ENCODE peak calls at places on chromosomes 13 and 19, in four cellular contexts. L is HepG2, W is transverse colon, Q is A549. Z is an unnamed sample.

GRCh38 chr13:77267362-77267761 is 59.5 kb downstream of the MYCBP2 start:
- DNase-seq in W (no peak), Q (no peak), L (no peak), Z (no peak)

GRCh38 chr13:99144306-99144705 is 56.3 kb upstream of the UBAC2 start:
- DNase-seq in W (no peak), Q (no peak), L (no peak), Z (no peak)

GRCh38 chr13:99151516-99151915 is 49.1 kb upstream of the UBAC2 start:
- DNase-seq in Q (peak), W (no peak), L (no peak), Z (no peak)

GRCh38 chr19:3987619-3988371 is 2.5 kb upstream of the EEF2 start:
- DNase-seq in Q (peak), L (peak), W (peak), Z (peak)

GRCh38 chr13:19838726-19839342 is 24.6 kb downstream of the ZMYM5 start:
- DNase-seq in Q (no peak), L (no peak), W (no peak), Z (no peak)

GRCh38 chr13:32977321-32977720 is 38.9 kb upstream of the KL start:
- DNase-seq in L (no peak), Q (no peak), W (no peak), Z (no peak)

GRCh38 chr13:25117312-25117711 is 21.4 kb downstream of the PABPC3 start:
- DNase-seq in L (no peak), Q (no peak), W (no peak), Z (no peak)

GRCh38 chr19:40702337-40703012 is 12.0 kb upstream of the NUMBL start:
- DNase-seq in L (peak), Q (peak), W (no peak), Z (no peak)

GRCh38 chr13:79725841-79726240 is 244.9 kb downstream of the NDFIP2 start:
- DNase-seq in Q (no peak), W (no peak), L (no peak), Z (no peak)

GRCh38 chr19:13859361-13859880 is 17.5 kb upstream of the NANOS3 start:
- DNase-seq in W (no peak), Q (no peak), L (no peak), Z (no peak)

GRCh38 chr13:43848250-43848649 is 31.3 kb downstream of the CCDC122 start:
- DNase-seq in Q (no peak), W (no peak), L (peak), Z (no peak)

GRCh38 chr19:604355-604754 is 14.7 kb downstream of the HCN2 start:
- DNase-seq in W (no peak), Q (no peak), L (no peak), Z (no peak)

GRCh38 chr19:36009220-36009619 is 607 bp upstream of the SYNE4 start:
- DNase-seq in L (no peak), Q (peak), W (peak), Z (peak)

GRCh38 chr13:46315491-46316075 is 71.5 kb downstream of the RUBCNL start:
- DNase-seq in W (no peak), Q (no peak), L (no peak), Z (no peak)

GRCh38 chr19:14694867-14695266 is 5.0 kb downstream of the ZNF333 start:
- DNase-seq in L (no peak), Q (no peak), W (no peak), Z (no peak)

GRCh38 chr13:71799320-71799719 is 67.7 kb downstream of the DACH1 start:
- DNase-seq in L (no peak), W (no peak), Q (no peak), Z (no peak)

GRCh38 chr13:91406619-91407018 is 8.2 kb downstream of the GPC5 start:
- DNase-seq in L (peak), W (no peak), Q (peak), Z (no peak)

GRCh38 chr13:77521194-77521593 is 14.3 kb upstream of the SCEL start:
- DNase-seq in L (no peak), W (no peak), Q (peak), Z (no peak)

GRCh38 chr19:51468545-51468920 is 9.8 kb upstream of the CEACAM18 start:
- DNase-seq in Q (no peak), L (no peak), W (no peak), Z (no peak)

GRCh38 chr13:110396913-110397379 is 89.9 kb downstream of the COL4A2 start:
- DNase-seq in Q (no peak), L (no peak), W (peak), Z (peak)

GRCh38 chr13:61873717-61874116 is 458.1 kb upstream of the PCDH20 start:
- DNase-seq in W (no peak), L (no peak), Q (no peak), Z (no peak)

GRCh38 chr19:10604460-10604980 is 17.4 kb upstream of the AP1M2 start:
- DNase-seq in W (peak), Q (no peak), L (no peak), Z (no peak)

GRCh38 chr13:65940720-65941119 is 1289.4 kb downstream of the PCDH9 start:
- DNase-seq in L (no peak), W (no peak), Q (no peak), Z (no peak)

GRCh38 chr13:93262729-93263128 is 36.1 kb downstream of the GPC6 start:
- DNase-seq in W (no peak), Q (no peak), L (no peak), Z (no peak)

GRCh38 chr13:108155185-108156106 is 59.9 kb downstream of the LIG4 start:
- DNase-seq in Q (no peak), L (peak), W (peak), Z (peak)

GRCh38 chr13:20360041-20360491 is 127.9 kb upstream of the GJB6 start:
- DNase-seq in W (no peak), L (no peak), Q (no peak), Z (no peak)

GRCh38 chr19:46861691-46862503 is 1.1 kb downstream of the ARHGAP35 start:
- DNase-seq in Q (no peak), L (no peak), W (peak), Z (no peak)

GRCh38 chr13:95204231-95204765 is 97.0 kb downstream of the ABCC4 start:
- DNase-seq in Q (no peak), W (no peak), L (no peak), Z (no peak)

GRCh38 chr13:103104340-103104739 is 38.1 kb upstream of the SLC10A2 start:
- DNase-seq in L (no peak), Q (no peak), W (no peak), Z (no peak)

GRCh38 chr13:48784906-48785555 is 131.3 kb downstream of the CYSLTR2 start:
- DNase-seq in Q (no peak), W (no peak), L (no peak), Z (no peak)

GRCh38 chr19:7506385-7507328 is 9.2 kb upstream of the ZNF358 start:
- DNase-seq in W (peak), Q (peak), L (peak), Z (peak)

GRCh38 chr19:7504684-7505083 is 11.2 kb upstream of the ZNF358 start:
- DNase-seq in W (no peak), Q (no peak), L (no peak), Z (no peak)

GRCh38 chr19:7505288-7505681 is 10.6 kb upstream of the ZNF358 start:
- DNase-seq in W (peak), Q (no peak), L (no peak), Z (no peak)

GRCh38 chr19:7507884-7508283 is 8.0 kb upstream of the ZNF358 start:
- DNase-seq in Q (peak), W (peak), L (peak), Z (peak)

DNA sequence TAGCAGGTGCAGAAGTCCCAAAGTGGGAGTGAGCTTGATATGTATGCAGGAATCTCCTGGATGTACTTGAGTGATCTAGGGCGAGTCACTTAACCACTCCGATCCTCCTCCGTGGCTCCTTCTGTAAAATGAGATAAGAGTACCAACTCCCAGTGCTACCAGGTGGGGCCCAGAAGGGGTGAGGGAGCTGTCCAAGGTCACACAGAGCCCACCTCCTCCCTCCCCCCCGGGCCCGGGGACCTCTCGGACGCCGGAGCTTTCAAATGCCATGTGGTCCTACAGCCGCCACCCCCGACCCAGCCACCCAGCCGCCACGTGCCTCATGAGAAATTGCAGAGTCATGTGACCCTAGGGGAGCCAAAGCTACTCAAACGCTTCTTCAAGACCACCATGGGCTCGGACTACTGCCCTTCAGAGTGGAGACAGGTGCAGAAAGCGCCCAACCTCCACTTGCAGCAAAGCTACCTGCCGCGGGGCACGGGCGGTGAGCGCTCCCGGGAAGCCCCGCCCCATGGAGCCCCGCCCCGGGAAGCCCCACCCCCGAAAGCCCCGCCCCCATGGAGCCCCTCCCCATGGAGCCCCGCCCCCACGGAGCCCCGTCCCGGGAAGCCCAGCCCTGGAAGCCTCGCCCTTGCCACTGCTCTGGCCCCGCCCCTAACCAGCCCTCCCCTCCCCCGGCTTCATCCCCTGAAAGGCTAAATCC is 10.1 kb upstream of the ZNF358 start:
- DNase-seq in W (peak), Q (no peak), L (no peak), Z (peak)
- TF ChIP-seq EP300 in W (no peak), Q (no peak), L (no peak), Z (no peak)

DNA sequence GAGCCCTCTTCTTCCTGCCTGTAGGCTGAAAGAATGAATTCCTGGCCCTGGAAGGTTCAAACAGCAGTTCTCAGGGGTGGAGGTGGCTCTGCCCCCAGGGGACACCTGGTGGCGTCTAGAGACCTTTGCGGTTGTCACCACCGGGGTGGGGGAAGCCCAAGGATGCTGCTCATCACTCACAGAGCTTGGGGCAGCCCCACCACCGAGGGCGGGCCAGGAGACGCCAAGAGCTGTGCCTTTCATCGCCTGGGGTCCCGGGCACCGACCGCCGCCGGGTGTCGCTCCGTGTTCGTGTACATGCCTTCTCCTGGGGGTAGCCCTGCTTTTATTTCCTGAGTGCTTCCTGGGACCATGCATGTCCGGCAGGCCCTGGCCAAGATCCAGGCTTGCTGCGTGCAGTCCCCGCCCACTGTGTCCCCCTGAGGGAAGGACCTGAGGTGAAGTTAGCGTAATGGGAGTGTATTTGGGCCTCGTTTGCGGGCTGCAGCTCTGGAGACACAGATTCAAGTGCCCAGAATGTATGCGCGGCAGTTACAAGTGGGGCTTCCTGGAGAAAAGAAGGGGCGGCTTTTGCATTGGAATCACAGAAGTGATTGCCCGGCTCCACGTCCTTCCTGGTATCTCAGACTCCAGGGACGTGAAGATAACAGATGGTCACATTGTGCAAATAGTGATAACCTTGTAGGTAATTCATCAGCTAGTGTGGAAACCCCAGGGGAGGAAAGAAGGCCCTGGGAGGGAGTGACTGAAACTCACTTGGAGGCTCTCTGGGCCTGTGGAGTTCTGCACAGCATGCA is 7.8 kb downstream of the DOT1L start:
- DNase-seq in L (peak), W (peak), Q (no peak), Z (no peak)
- TF ChIP-seq CTCF in L (peak), W (peak), Q (no peak), Z (no peak)

DNA sequence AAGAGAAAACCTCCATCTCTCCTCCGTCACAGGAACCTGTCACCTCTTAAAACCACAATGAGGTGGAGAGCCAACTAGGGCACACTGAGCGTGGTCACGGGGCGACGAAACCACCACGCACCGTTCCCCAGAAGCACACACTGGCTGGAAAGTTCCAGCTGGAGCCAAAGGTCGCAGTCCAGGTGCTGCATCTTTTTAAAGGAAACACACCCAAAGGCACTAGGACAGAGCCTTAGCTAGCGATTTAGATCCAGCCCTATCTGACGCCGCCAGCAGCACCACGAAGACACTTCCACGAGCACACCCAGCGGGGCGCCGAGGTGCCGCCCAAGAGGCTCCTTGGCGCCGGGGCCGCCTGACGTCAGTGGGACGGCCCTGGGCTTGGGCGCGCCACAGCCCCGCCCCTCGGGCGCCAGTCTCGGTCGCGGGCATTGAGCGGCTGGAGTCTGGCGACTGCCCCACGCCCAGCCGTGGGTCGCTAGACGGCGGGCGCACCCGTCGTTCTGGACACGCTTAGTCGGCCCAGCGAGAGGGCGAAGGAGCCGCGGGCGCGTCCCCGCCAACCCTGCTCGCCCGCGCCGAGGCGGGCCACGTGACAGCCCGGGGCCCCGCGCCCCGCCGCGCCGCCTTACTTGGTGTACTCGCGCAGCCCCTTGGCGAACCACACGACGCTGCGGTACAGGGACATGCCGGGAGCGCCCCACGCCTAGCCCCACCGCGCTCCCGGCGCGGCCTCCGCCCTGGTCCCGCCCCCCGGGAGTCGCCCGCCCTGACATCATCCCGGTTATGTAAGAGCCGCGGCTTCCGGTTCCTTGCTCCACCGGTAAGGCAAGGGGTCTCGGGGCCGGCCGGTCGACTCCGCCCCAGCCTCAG is at the start of gene DHRS12:
- DNase-seq in Q (peak), L (peak), W (peak), Z (peak)
- TF ChIP-seq EP300 in Q (no peak), L (peak), W (peak), Z (peak)

GRCh38 chr13:111461445-111462149 is 141.2 kb downstream of the TEX29 start:
- DNase-seq in Q (no peak), W (no peak), L (no peak), Z (no peak)
- TF ChIP-seq CTCF in Q (no peak), W (no peak), L (no peak), Z (no peak)

GRCh38 chr19:16252459-16253205 is 54.9 kb downstream of the AP1M1 start:
- DNase-seq in L (no peak), W (peak), Q (no peak), Z (no peak)
- TF ChIP-seq EP300 in L (no peak), W (no peak), Q (no peak), Z (no peak)

GRCh38 chr19:38850231-38850975 is 617 bp upstream of the HNRNPL start:
- DNase-seq in Q (peak), L (peak), W (peak), Z (peak)
- TF ChIP-seq CTCF in Q (no peak), L (peak), W (peak), Z (peak)

DNA sequence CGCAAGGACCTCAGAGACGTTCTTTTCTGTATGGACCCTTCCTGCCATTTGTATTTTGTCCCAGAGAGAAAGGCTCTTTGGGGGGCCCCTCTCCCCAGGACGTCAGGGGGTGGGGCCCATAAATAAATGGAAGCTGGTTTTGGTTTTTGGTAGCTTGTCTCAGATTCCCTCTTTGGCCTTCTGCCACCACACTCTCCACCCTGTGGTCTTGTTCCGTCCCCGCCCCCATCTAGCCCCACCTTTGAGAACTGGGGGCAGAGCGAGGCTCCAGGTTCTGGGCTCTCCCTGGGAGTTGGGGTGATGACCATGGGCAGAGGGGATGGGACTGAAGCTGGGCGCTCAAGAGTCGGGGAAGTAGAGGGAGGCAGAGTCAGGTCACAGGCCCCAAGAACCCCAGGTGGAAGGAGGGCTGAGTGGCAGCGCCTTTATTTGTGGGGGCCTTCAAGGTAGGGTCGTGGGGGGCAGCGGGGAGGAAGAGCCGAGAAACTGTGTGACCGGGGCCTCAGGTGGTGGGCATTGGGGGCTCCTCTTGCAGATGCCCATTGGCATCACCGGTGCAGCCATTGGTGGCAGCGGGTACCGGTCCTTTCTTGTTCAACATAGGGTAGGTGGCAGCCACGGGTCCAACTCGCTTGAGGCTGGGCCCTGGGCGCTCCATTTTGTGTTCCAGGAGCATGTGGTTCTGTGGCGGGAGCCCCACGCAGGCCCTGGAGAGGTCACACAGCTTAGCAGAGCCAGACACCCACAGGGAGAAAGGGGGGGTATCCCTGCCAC is 3.3 kb downstream of the ISYNA1 start:
- DNase-seq in Q (no peak), W (no peak), L (no peak), Z (peak)
- TF ChIP-seq EP300 in Q (no peak), W (no peak), L (no peak), Z (no peak)

GRCh38 chr19:56477429-56478338 is 539 bp upstream of the ZNF667 start:
- DNase-seq in L (no peak), W (peak), Q (no peak), Z (peak)
- TF ChIP-seq CTCF in L (no peak), W (no peak), Q (no peak), Z (no peak)

Z was measured in ovary.